ENCODE peak calls at places on chromosomes 16 and 17, in ten cellular contexts. F, G, S, P, M, D, Z, X, E and W are unnamed samples.

GRCh38 chr17:40068129-40068581 is 5.4 kb downstream of the THRA start:
- DNase-seq in F (peak; percentile 21), G (peak; percentile 28), S (no peak), P (no peak), M (peak; percentile 31), D (no peak), Z (no peak), X (no peak), E (no peak), W (no peak)

GRCh38 chr17:801660-802059 is 19.5 kb downstream of the MRM3 start:
- DNase-seq in F (no peak), G (no peak), S (no peak), P (no peak), M (no peak), D (no peak), Z (peak; percentile 40), X (no peak), E (no peak), W (no peak)

GRCh38 chr16:14310519-14310991 is 239.4 kb downstream of the MRTFB start:
- DNase-seq in F (no peak), G (no peak), S (no peak), P (no peak), M (peak; percentile 34), D (peak; percentile 70), Z (peak; percentile 55), X (no peak), E (no peak), W (peak; percentile 64)

GRCh38 chr16:81493755-81494433 is 49.3 kb downstream of the CMIP start:
- DNase-seq in F (no peak), G (peak; percentile 24), S (no peak), P (peak; percentile 90), M (peak; percentile 48), D (peak; percentile 65), Z (peak; percentile 39), X (peak; percentile 63), E (no peak), W (no peak)

GRCh38 chr17:6455321-6455705 is 11.1 kb downstream of the PIMREG start:
- DNase-seq in F (no peak), G (peak; percentile 23), S (peak; percentile 43), P (no peak), M (peak; percentile 15), D (peak; percentile 67), Z (peak; percentile 46), X (peak; percentile 71), E (no peak), W (no peak)

GRCh38 chr17:35947156-35947585 is 3.7 kb upstream of the LYZL6 start:
- DNase-seq in F (peak; percentile 37), G (no peak), S (peak; percentile 11), P (peak; percentile 47), M (peak; percentile 65), D (peak; percentile 72), Z (peak; percentile 58), X (peak; percentile 67), E (no peak), W (peak; percentile 67)

GRCh38 chr17:29825604-29826003 is 104.4 kb downstream of the SSH2 start:
- DNase-seq in F (no peak), G (no peak), S (no peak), P (no peak), M (no peak), D (no peak), Z (no peak), X (peak; percentile 76), E (no peak), W (no peak)

GRCh38 chr16:68370921-68371651 is 60.3 kb downstream of the PRMT7 start:
- DNase-seq in F (no peak), G (peak; percentile 22), S (peak; percentile 70), P (no peak), M (no peak), D (no peak), Z (no peak), X (no peak), E (no peak), W (peak; percentile 93)

GRCh38 chr16:28585674-28586073 is 11.2 kb downstream of the SULT1A2 start:
- DNase-seq in F (no peak), G (peak; percentile 57), S (no peak), P (peak; percentile 49), M (no peak), D (no peak), Z (no peak), X (peak; percentile 78), E (no peak), W (no peak)

GRCh38 chr17:70013911-70014310 is 61.1 kb upstream of the KCNJ16 start:
- DNase-seq in F (no peak), G (no peak), S (no peak), P (no peak), M (no peak), D (no peak), Z (no peak), X (no peak), E (no peak), W (no peak)

GRCh38 chr17:12721581-12721980 is 55.9 kb downstream of the MYOCD start:
- DNase-seq in F (no peak), G (no peak), S (no peak), P (no peak), M (no peak), D (no peak), Z (no peak), X (no peak), E (no peak), W (no peak)

GRCh38 chr17:50688168-50688719 is 19.5 kb downstream of the ANKRD40 start:
- DNase-seq in F (no peak), G (no peak), S (no peak), P (no peak), M (no peak), D (no peak), Z (no peak), X (no peak), E (no peak), W (no peak)

GRCh38 chr16:86087011-86087453 is 188.1 kb downstream of the IRF8 start:
- DNase-seq in F (no peak), G (no peak), S (no peak), P (no peak), M (no peak), D (no peak), Z (no peak), X (no peak), E (no peak), W (no peak)

GRCh38 chr16:51553314-51553713 is 402.2 kb upstream of the SALL1 start:
- DNase-seq in F (no peak), G (no peak), S (no peak), P (no peak), M (no peak), D (no peak), Z (no peak), X (no peak), E (no peak), W (no peak)

GRCh38 chr16:23836404-23837291 is 865 bp downstream of the PRKCB start:
- DNase-seq in F (no peak), G (no peak), S (peak; percentile 53), P (no peak), M (no peak), D (peak; percentile 13), Z (no peak), X (peak; percentile 29), E (peak; percentile 19), W (peak; percentile 85)

GRCh38 chr16:29816694-29817441 is 916 bp downstream of the PAGR1 start:
- DNase-seq in F (no peak), G (peak; percentile 77), S (peak; percentile 52), P (peak; percentile 64), M (peak; percentile 80), D (peak; percentile 80), Z (peak; percentile 78), X (peak; percentile 80), E (peak; percentile 66), W (peak; percentile 77)
- H3K4me1 ChIP-seq in F (peaks cover 79% of the 10 kb centered on the region), G (peaks cover 16% of the 10 kb centered on the region), S (peaks cover 68% of the 10 kb centered on the region), P (peaks cover 60% of the 10 kb centered on the region), M (peaks cover 27% of the 10 kb centered on the region), D (peaks cover 19% of the 10 kb centered on the region), Z (peaks cover 12% of the 10 kb centered on the region), X (peaks cover 26% of the 10 kb centered on the region), E (peaks cover 87% of the 10 kb centered on the region), W (peaks cover 61% of the 10 kb centered on the region)

GRCh38 chr17:45228985-45229517 is 7.4 kb downstream of the FMNL1 start:
- DNase-seq in F (peak; percentile 85), G (peak; percentile 91), S (peak; percentile 72), P (peak; percentile 50), M (peak; percentile 91), D (peak; percentile 82), Z (peak; percentile 97), X (peak; percentile 76), E (peak; percentile 89), W (peak; percentile 54)
- H3K4me1 ChIP-seq in F (peaks cover 53% of the 10 kb centered on the region), G (peaks cover 35% of the 10 kb centered on the region), S (peaks cover 94% of the 10 kb centered on the region), P (peaks cover 25% of the 10 kb centered on the region), M (peaks cover 33% of the 10 kb centered on the region), D (peaks cover 2% of the 10 kb centered on the region), Z (peaks cover 8% of the 10 kb centered on the region), X (peaks cover 13% of the 10 kb centered on the region), E (peaks cover 79% of the 10 kb centered on the region), W (peaks cover 65% of the 10 kb centered on the region)

DNA sequence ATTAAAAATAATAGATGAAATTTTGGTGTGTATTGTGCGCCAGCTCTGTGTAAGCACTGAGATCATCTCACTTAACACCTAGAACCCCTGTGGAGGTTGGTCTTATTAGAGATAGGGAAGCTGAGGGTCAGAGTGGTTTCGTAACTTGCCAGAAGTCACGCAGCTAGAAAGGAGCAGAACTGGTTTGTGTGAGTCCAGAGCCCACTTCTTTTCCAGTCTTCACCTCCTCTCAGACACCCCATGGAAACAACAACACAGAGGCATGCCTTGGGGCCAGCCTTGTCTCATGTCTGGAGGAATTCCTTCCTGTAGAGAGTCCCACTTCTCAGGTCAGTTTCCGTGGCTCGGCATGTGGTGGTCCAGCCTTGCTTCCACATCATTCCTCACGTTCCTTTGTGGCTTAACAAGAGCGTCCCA is 16.5 kb downstream of the YPEL2 start:
- DNase-seq in F (no peak), G (no peak), S (no peak), P (no peak), M (no peak), D (peak; percentile 93), Z (no peak), X (no peak), E (no peak), W (no peak)
- H3K4me1 ChIP-seq in F (peaks cover 97% of the 10 kb centered on the region), G (peaks cover 34% of the 10 kb centered on the region), S (peaks cover 29% of the 10 kb centered on the region), P (peaks cover 15% of the 10 kb centered on the region), M (peaks cover 4% of the 10 kb centered on the region), D (peaks cover 3% of the 10 kb centered on the region), Z (peaks cover 16% of the 10 kb centered on the region), X (no peaks in the 10 kb centered on the region), E (peaks cover 96% of the 10 kb centered on the region), W (no peaks in the 10 kb centered on the region)

GRCh38 chr17:82232876-82233785 is 4.3 kb downstream of the SLC16A3 start:
- DNase-seq in F (no peak), G (no peak), S (no peak), P (no peak), M (no peak), D (no peak), Z (no peak), X (no peak), E (peak; percentile 13), W (no peak)

GRCh38 chr17:82235775-82236141 is 6.9 kb downstream of the SLC16A3 start:
- DNase-seq in F (no peak), G (no peak), S (no peak), P (no peak), M (no peak), D (no peak), Z (no peak), X (peak; percentile 45), E (peak; percentile 11), W (no peak)

GRCh38 chr17:82235056-82235774 is 6.4 kb downstream of the SLC16A3 start:
- DNase-seq in F (no peak), G (no peak), S (no peak), P (no peak), M (no peak), D (no peak), Z (no peak), X (no peak), E (peak; percentile 14), W (no peak)

GRCh38 chr17:82236142-82236971 is 7.5 kb downstream of the SLC16A3 start:
- DNase-seq in F (peak; percentile 52), G (peak; percentile 66), S (peak; percentile 70), P (peak; percentile 78), M (peak; percentile 68), D (peak; percentile 79), Z (peak; percentile 63), X (peak; percentile 78), E (peak; percentile 67), W (peak; percentile 71)

GRCh38 chr17:82234211-82235055 is 5.6 kb downstream of the SLC16A3 start:
- DNase-seq in F (no peak), G (no peak), S (no peak), P (no peak), M (no peak), D (no peak), Z (no peak), X (no peak), E (no peak), W (no peak)
- H3K4me1 ChIP-seq in F (peaks cover 93% of the 10 kb centered on the region), G (peaks cover 36% of the 10 kb centered on the region), S (peaks cover 56% of the 10 kb centered on the region), P (peaks cover 44% of the 10 kb centered on the region), M (peaks cover 18% of the 10 kb centered on the region), D (no peaks in the 10 kb centered on the region), Z (peaks cover 46% of the 10 kb centered on the region), X (peaks cover 39% of the 10 kb centered on the region), E (peaks cover 82% of the 10 kb centered on the region), W (peaks cover 11% of the 10 kb centered on the region)